ENCODE peak calls at places on chromosome 13, in ten cellular contexts. J, P, I, Q, T, C, M, H, A and B are unnamed samples.

GRCh38 chr13:100339411-100339935 is 249.1 kb downstream of the GGACT start:
- DNase-seq in H (no peak), P (no peak), A (no peak), T (no peak), Q (no peak), C (no peak), J (no peak), I (no peak), M (no peak), B (no peak)

GRCh38 chr13:46552888-46553520 is at the start of gene LRCH1:
- DNase-seq in H (peak), P (peak), Q (no peak), C (peak), T (peak), A (peak), J (peak), I (peak), M (peak), B (peak)

GRCh38 chr13:77810430-77810829 is 108.2 kb downstream of the EDNRB start:
- DNase-seq in P (no peak), Q (peak), I (peak), C (no peak), J (peak), H (no peak), T (peak), M (peak), A (no peak), B (no peak)

GRCh38 chr13:79307866-79308298 is 98.2 kb downstream of the RBM26 start:
- DNase-seq in T (peak), M (peak), H (no peak), J (no peak), Q (no peak), I (no peak), P (no peak), C (no peak), A (no peak), B (no peak)

GRCh38 chr13:28584873-28585317 is 74.0 kb upstream of the POMP start:
- DNase-seq in M (peak), Q (no peak), A (no peak), I (no peak), T (no peak), P (no peak), H (no peak), J (no peak), C (no peak), B (no peak)

GRCh38 chr13:44768775-44769578 is 192.8 kb upstream of the TSC22D1 start:
- DNase-seq in C (no peak), P (no peak), J (no peak), Q (no peak), I (no peak), M (peak), T (peak), H (no peak), A (no peak), B (peak)

GRCh38 chr13:22014469-22014868 is 343.6 kb downstream of the FGF9 start:
- DNase-seq in A (no peak), Q (no peak), H (no peak), P (no peak), T (no peak), I (no peak), M (no peak), J (no peak), C (no peak), B (peak)

GRCh38 chr13:92164822-92165221 is 766.4 kb downstream of the GPC5 start:
- DNase-seq in Q (no peak), C (no peak), H (no peak), M (no peak), J (no peak), P (no peak), A (no peak), I (no peak), T (peak), B (no peak)

GRCh38 chr13:82688400-82688999 is 1193.8 kb downstream of the SLITRK1 start:
- DNase-seq in J (no peak), T (peak), Q (no peak), M (peak), I (no peak), A (no peak), C (no peak), H (no peak), P (no peak), B (no peak)

GRCh38 chr13:97506511-97506910 is 72.5 kb downstream of the RAP2A start:
- DNase-seq in T (peak), I (no peak), C (peak), J (peak), A (no peak), Q (peak), M (peak), P (no peak), H (no peak), B (peak)